ENCODE peak calls at places on chromosomes 16 and 17, in eight cellular contexts. P, K, O, Y, M, E, T and H are unnamed samples.

GRCh38 chr17:75849304-75849695 is 5.1 kb upstream of the UNC13D start:
- DNase-seq in P (no peak), K (no peak), O (no peak), Y (no peak), M (no peak), E (no peak), T (no peak), H (no peak)

GRCh38 chr16:85415196-85415988 is 197.7 kb upstream of the GSE1 start:
- DNase-seq in P (no peak), K (no peak), O (peak), Y (no peak), M (peak), E (peak), T (no peak), H (no peak)

GRCh38 chr17:78822552-78822951 is 18.1 kb downstream of the USP36 start:
- DNase-seq in P (peak), K (no peak), O (peak), Y (no peak), M (no peak), E (no peak), T (no peak), H (no peak)

GRCh38 chr17:32875904-32876413 is 965 bp downstream of the MYO1D start:
- DNase-seq in P (no peak), K (peak), O (no peak), Y (no peak), M (no peak), E (no peak), T (no peak), H (no peak)

GRCh38 chr16:1793578-1794220 is at the start of gene IGFALS:
- DNase-seq in P (no peak), K (no peak), O (no peak), Y (no peak), M (no peak), E (peak), T (no peak), H (no peak)

GRCh38 chr16:78749745-78750268 is 650.4 kb downstream of the WWOX start:
- DNase-seq in P (no peak), K (no peak), O (no peak), Y (no peak), M (no peak), E (no peak), T (no peak), H (no peak)

GRCh38 chr16:49599281-49599680 is 225.7 kb downstream of the C16orf78 start:
- DNase-seq in P (no peak), K (no peak), O (no peak), Y (no peak), M (peak), E (no peak), T (no peak), H (no peak)

GRCh38 chr16:75305364-75306101 is 54.1 kb upstream of the BCAR1 start:
- DNase-seq in P (peak), K (peak), O (peak), Y (no peak), M (peak), E (peak), T (no peak), H (no peak)